ENCODE peak calls at places on chromosomes 12 and 14, in eight cellular contexts. One of them, this sample, is unnamed.
A peak's percentile ranks its signal among the peaks of the same experiment; 100 is the strongest.

GRCh38 chr14:24673534-24674203 is 39.7 kb upstream of the GZMB start:
- DNase-seq in CD14-positive monocyte: no peak
- DNase-seq in naive thymus-derived CD4-positive, alpha-beta T cell: peak; percentile 60
- DNase-seq in hippocampal formation: no peak
- DNase-seq in DMS153: no peak
- DNase-seq in lower lobe of right lung: no peak
- DNase-seq in suprapubic skin: no peak
- DNase-seq in left lobe of liver: no peak
- DNase-seq in this sample: no peak

GRCh38 chr14:106436310-106436905 is 910.0 kb downstream of the TMEM121 start:
- DNase-seq in CD14-positive monocyte: peak; percentile 62
- DNase-seq in naive thymus-derived CD4-positive, alpha-beta T cell: peak; percentile 63
- DNase-seq in hippocampal formation: no peak
- DNase-seq in lower lobe of right lung: peak; percentile 59
- DNase-seq in left lobe of liver: no peak
- DNase-seq in suprapubic skin: no peak
- DNase-seq in DMS153: no peak
- DNase-seq in this sample: peak; percentile 44

GRCh38 chr12:100758083-100758482 is 36.5 kb upstream of the ANO4 start:
- DNase-seq in CD14-positive monocyte: no peak
- DNase-seq in naive thymus-derived CD4-positive, alpha-beta T cell: no peak
- DNase-seq in DMS153: no peak
- DNase-seq in hippocampal formation: no peak
- DNase-seq in suprapubic skin: no peak
- DNase-seq in lower lobe of right lung: no peak
- DNase-seq in left lobe of liver: no peak
- DNase-seq in this sample: no peak

GRCh38 chr12:94262228-94263010 is 114.0 kb downstream of the PLXNC1 start:
- DNase-seq in naive thymus-derived CD4-positive, alpha-beta T cell: peak; percentile 80
- DNase-seq in lower lobe of right lung: peak; percentile 94
- DNase-seq in left lobe of liver: peak; percentile 57
- DNase-seq in DMS153: peak; percentile 37
- DNase-seq in hippocampal formation: peak; percentile 70
- DNase-seq in suprapubic skin: peak; percentile 89
- DNase-seq in CD14-positive monocyte: peak; percentile 77
- DNase-seq in this sample: peak; percentile 70

GRCh38 chr14:23359722-23360447 is 5.1 kb downstream of the EFS start:
- DNase-seq in CD14-positive monocyte: no peak
- DNase-seq in lower lobe of right lung: no peak
- DNase-seq in suprapubic skin: no peak
- DNase-seq in naive thymus-derived CD4-positive, alpha-beta T cell: no peak
- DNase-seq in hippocampal formation: no peak
- DNase-seq in DMS153: no peak
- DNase-seq in left lobe of liver: no peak
- DNase-seq in this sample: no peak

GRCh38 chr12:6754406-6754805 is 1.5 kb upstream of the MLF2 start:
- DNase-seq in hippocampal formation: no peak
- DNase-seq in lower lobe of right lung: no peak
- DNase-seq in naive thymus-derived CD4-positive, alpha-beta T cell: no peak
- DNase-seq in CD14-positive monocyte: no peak
- DNase-seq in suprapubic skin: no peak
- DNase-seq in left lobe of liver: no peak
- DNase-seq in DMS153: no peak
- DNase-seq in this sample: no peak

GRCh38 chr12:12441051-12441807 is 84.4 kb downstream of the BORCS5 start:
- DNase-seq in lower lobe of right lung: no peak
- DNase-seq in DMS153: peak; percentile 82
- DNase-seq in naive thymus-derived CD4-positive, alpha-beta T cell: no peak
- DNase-seq in CD14-positive monocyte: no peak
- DNase-seq in left lobe of liver: peak; percentile 65
- DNase-seq in hippocampal formation: no peak
- DNase-seq in suprapubic skin: no peak
- DNase-seq in this sample: no peak

GRCh38 chr12:124297856-124298255 is 3.0 kb downstream of the RFLNA start:
- DNase-seq in hippocampal formation: no peak
- DNase-seq in DMS153: no peak
- DNase-seq in naive thymus-derived CD4-positive, alpha-beta T cell: no peak
- DNase-seq in lower lobe of right lung: no peak
- DNase-seq in left lobe of liver: no peak
- DNase-seq in suprapubic skin: no peak
- DNase-seq in CD14-positive monocyte: no peak
- DNase-seq in this sample: no peak

GRCh38 chr12:75446857-75447256 is 33.7 kb upstream of the GLIPR1 start:
- DNase-seq in left lobe of liver: no peak
- DNase-seq in DMS153: no peak
- DNase-seq in suprapubic skin: no peak
- DNase-seq in hippocampal formation: no peak
- DNase-seq in lower lobe of right lung: no peak
- DNase-seq in CD14-positive monocyte: no peak
- DNase-seq in naive thymus-derived CD4-positive, alpha-beta T cell: no peak
- DNase-seq in this sample: no peak

GRCh38 chr12:3885179-3886094 is 12.2 kb upstream of the PARP11 start:
- DNase-seq in hippocampal formation: peak; percentile 70
- DNase-seq in DMS153: peak; percentile 1
- DNase-seq in naive thymus-derived CD4-positive, alpha-beta T cell: peak; percentile 72
- DNase-seq in left lobe of liver: no peak
- DNase-seq in lower lobe of right lung: no peak
- DNase-seq in suprapubic skin: no peak
- DNase-seq in CD14-positive monocyte: no peak
- DNase-seq in this sample: no peak

GRCh38 chr12:39692258-39692853 is 72.8 kb upstream of the ABCD2 start:
- DNase-seq in DMS153: no peak
- DNase-seq in CD14-positive monocyte: no peak
- DNase-seq in lower lobe of right lung: no peak
- DNase-seq in suprapubic skin: no peak
- DNase-seq in naive thymus-derived CD4-positive, alpha-beta T cell: peak; percentile 44
- DNase-seq in left lobe of liver: no peak
- DNase-seq in hippocampal formation: peak; percentile 2
- DNase-seq in this sample: no peak

GRCh38 chr14:29217813-29218450 is 451.3 kb downstream of the FOXG1 start:
- DNase-seq in DMS153: no peak
- DNase-seq in lower lobe of right lung: no peak
- DNase-seq in CD14-positive monocyte: no peak
- DNase-seq in suprapubic skin: no peak
- DNase-seq in hippocampal formation: no peak
- DNase-seq in naive thymus-derived CD4-positive, alpha-beta T cell: no peak
- DNase-seq in left lobe of liver: no peak
- DNase-seq in this sample: no peak

This sample was measured in NCI-H2107.